ENCODE peak calls at places on chromosome 9, in five cellular contexts. Z, D, B, K and F are unnamed samples.

GRCh38 chr9:125651907-125652306 is 55.1 kb downstream of the MAPKAP1 start:
- DNase-seq in K (no peak), D (no peak), Z (no peak), B (no peak), F (no peak)

GRCh38 chr9:134707031-134707680 is 65.6 kb downstream of the COL5A1 start:
- DNase-seq in B (no peak), Z (no peak), K (peak), D (no peak), F (peak)

GRCh38 chr9:27945386-27945785 is 372.1 kb upstream of the C9orf72 start:
- DNase-seq in Z (no peak), D (no peak), B (no peak), K (no peak), F (no peak)

GRCh38 chr9:12723409-12724028 is 30.3 kb downstream of the TYRP1 start:
- DNase-seq in B (no peak), Z (no peak), K (no peak), D (no peak), F (no peak)

GRCh38 chr9:21750021-21750735 is 52.3 kb upstream of the MTAP start:
- DNase-seq in Z (no peak), K (no peak), B (no peak), D (no peak), F (no peak)

GRCh38 chr9:74760031-74760700 is 127.6 kb downstream of the TRPM6 start:
- DNase-seq in K (no peak), Z (no peak), B (no peak), D (no peak), F (peak)

GRCh38 chr9:77830618-77831285 is 182.6 kb upstream of the GNA14 start:
- DNase-seq in B (no peak), D (no peak), K (no peak), Z (no peak), F (no peak)

GRCh38 chr9:121313458-121314152 is 45.6 kb downstream of the GSN start:
- DNase-seq in B (no peak), Z (no peak), K (peak), D (no peak), F (no peak)

GRCh38 chr9:71685394-71685793 is 82.9 kb downstream of the CEMIP2 start:
- DNase-seq in K (no peak), B (no peak), D (no peak), Z (no peak), F (no peak)

GRCh38 chr9:132518626-132519025 is 63.8 kb upstream of the BARHL1 start:
- DNase-seq in B (no peak), Z (no peak), D (no peak), K (no peak), F (no peak)

GRCh38 chr9:90065001-90065400 is 460.2 kb downstream of the GADD45G start:
- DNase-seq in K (no peak), D (no peak), B (no peak), Z (no peak), F (no peak)

GRCh38 chr9:133916159-133916541 is 76.0 kb downstream of the VAV2 start:
- DNase-seq in B (peak), Z (no peak), D (no peak), K (no peak), F (no peak)

GRCh38 chr9:75933982-75934381 is 43.5 kb downstream of the PCSK5 start:
- DNase-seq in B (no peak), Z (no peak), K (no peak), D (no peak), F (no peak)

GRCh38 chr9:93315118-93315517 is 131.2 kb downstream of the WNK2 start:
- DNase-seq in D (no peak), Z (no peak), K (no peak), B (no peak), F (no peak)

GRCh38 chr9:6132650-6133049 is 83.0 kb upstream of the IL33 start:
- DNase-seq in K (no peak), B (no peak), Z (no peak), D (no peak), F (no peak)

GRCh38 chr9:38662763-38663593 is 42.6 kb upstream of the ANKRD18A start:
- DNase-seq in Z (no peak), D (no peak), B (peak), K (no peak), F (no peak)

GRCh38 chr9:127458921-127459320 is 7.6 kb downstream of the LRSAM1 start:
- DNase-seq in Z (no peak), D (no peak), K (peak), B (no peak), F (no peak)

GRCh38 chr9:96567203-96567700 is 52.4 kb downstream of the CDC14B start:
- DNase-seq in Z (peak), K (no peak), D (no peak), B (no peak), F (no peak)

GRCh38 chr9:125460883-125461475 is 199.4 kb downstream of the GAPVD1 start:
- DNase-seq in Z (no peak), K (no peak), B (no peak), D (no peak), F (peak)

GRCh38 chr9:5446451-5447236 is 3.7 kb upstream of the CD274 start:
- DNase-seq in K (no peak), D (no peak), B (no peak), Z (no peak), F (no peak)

GRCh38 chr9:137464291-137464999 is 5.3 kb upstream of the NSMF start:
- DNase-seq in B (no peak), D (no peak), K (peak), Z (no peak), F (no peak)

GRCh38 chr9:110427497-110428104 is 89.9 kb upstream of the TXNDC8 start:
- DNase-seq in K (peak), B (peak), D (no peak), Z (no peak), F (no peak)

GRCh38 chr9:34982352-34982751 is 7.2 kb upstream of the DNAJB5 start:
- DNase-seq in Z (no peak), K (no peak), B (no peak), D (no peak), F (no peak)

GRCh38 chr9:33320568-33321261 is 30.4 kb downstream of the NFX1 start:
- DNase-seq in B (no peak), K (no peak), Z (no peak), D (no peak), F (peak)

GRCh38 chr9:93252781-93253530 is 69.0 kb downstream of the WNK2 start:
- DNase-seq in D (no peak), B (no peak), Z (no peak), K (peak), F (no peak)

GRCh38 chr9:137087409-137087925 is 682 bp downstream of the MAN1B1 start:
- DNase-seq in K (no peak), B (no peak), Z (no peak), D (no peak), F (no peak)

GRCh38 chr9:136402067-136402466 is 2.1 kb upstream of the SNAPC4 start:
- DNase-seq in B (no peak), K (no peak), D (no peak), Z (no peak), F (no peak)

GRCh38 chr9:109551651-109552050 is 53.5 kb upstream of the PTPN3 start:
- DNase-seq in B (no peak), Z (no peak), D (no peak), K (no peak), F (no peak)

GRCh38 chr9:93126151-93126781 is 7.8 kb downstream of the NINJ1 start:
- DNase-seq in K (peak), D (no peak), B (no peak), Z (no peak), F (no peak)

GRCh38 chr9:18208166-18209059 is 265.5 kb upstream of the ADAMTSL1 start:
- DNase-seq in B (no peak), Z (no peak), K (no peak), D (no peak), F (no peak)

GRCh38 chr9:68793605-68794343 is 88.7 kb downstream of the PIP5K1B start:
- DNase-seq in K (no peak), Z (no peak), B (no peak), D (no peak), F (no peak)

GRCh38 chr9:16964228-16964627 is 93.8 kb upstream of the BNC2 start:
- DNase-seq in B (no peak), K (no peak), Z (no peak), D (no peak), F (peak)

GRCh38 chr9:114869845-114870244 is 60.5 kb downstream of the TNFSF8 start:
- DNase-seq in Z (no peak), K (no peak), B (no peak), D (no peak), F (no peak)

GRCh38 chr9:133421615-133422542 is at the start of gene ADAMTS13:
- DNase-seq in K (no peak), B (no peak), D (no peak), Z (no peak), F (no peak)

GRCh38 chr9:72856985-72857631 is 95.7 kb downstream of the ALDH1A1 start:
- DNase-seq in B (no peak), K (no peak), Z (no peak), D (no peak), F (peak)

GRCh38 chr9:136673970-136674785 is 11.5 kb downstream of the EGFL7 start:
- DNase-seq in Z (no peak), D (no peak), B (no peak), K (no peak), F (no peak)